ENCODE peak calls at places on chromosomes 5 and 9, in six cellular contexts. E is H1, D is K562, C is A549, O is HepG2, Y is endothelial cell of umbilical vein. S is an unnamed sample.

GRCh38 chr9:132986114-132986513 is 7.6 kb downstream of the GFI1B start:
- DNase-seq in E (no peak), D (no peak), C (no peak), O (no peak), Y (no peak), S (no peak)

GRCh38 chr5:151924564-151925395 is at the start of gene GLRA1:
- DNase-seq in E (peak), D (peak), C (peak), O (peak), Y (peak), S (peak)

GRCh38 chr5:59066367-59067163 is 483.7 kb downstream of the RAB3C start:
- DNase-seq in E (no peak), D (no peak), C (peak), O (no peak), Y (no peak), S (no peak)

GRCh38 chr5:126054593-126055347 is 368.4 kb upstream of the GRAMD2B start:
- DNase-seq in E (no peak), D (no peak), C (no peak), O (no peak), Y (no peak), S (no peak)

GRCh38 chr5:104800440-104801048 is 1238.0 kb upstream of the NUDT12 start:
- DNase-seq in E (peak), D (peak), C (peak), O (peak), Y (peak), S (peak)

GRCh38 chr9:111952559-111952958 is 55.9 kb downstream of the UGCG start:
- DNase-seq in E (no peak), D (no peak), C (no peak), O (no peak), Y (peak), S (no peak)

GRCh38 chr5:181204561-181205401 is at the start of gene TRIM7:
- DNase-seq in E (no peak), D (peak), C (peak), O (no peak), Y (peak), S (peak)

GRCh38 chr5:56002303-56002702 is 7.5 kb upstream of the IL6ST start:
- DNase-seq in E (no peak), D (no peak), C (no peak), O (no peak), Y (no peak), S (no peak)

GRCh38 chr5:148974638-148975330 is 88.1 kb downstream of the SH3TC2 start:
- DNase-seq in E (no peak), D (no peak), C (no peak), O (no peak), Y (peak), S (no peak)

GRCh38 chr5:80246995-80247729 is 8.7 kb downstream of the SERINC5 start:
- DNase-seq in E (no peak), D (peak), C (peak), O (peak), Y (peak), S (no peak)

GRCh38 chr5:154196955-154197652 is 6.6 kb downstream of the GALNT10 start:
- DNase-seq in E (no peak), D (peak), C (peak), O (peak), Y (peak), S (no peak)

GRCh38 chr9:93818795-93819472 is 136.2 kb downstream of the BARX1 start:
- DNase-seq in E (no peak), D (peak), C (no peak), O (no peak), Y (no peak), S (no peak)

GRCh38 chr9:122325124-122325523 is 45.7 kb upstream of the PTGS1 start:
- DNase-seq in E (no peak), D (no peak), C (no peak), O (peak), Y (peak), S (no peak)

GRCh38 chr9:14271078-14271673 is 42.8 kb downstream of the NFIB start:
- DNase-seq in E (no peak), D (peak), C (peak), O (peak), Y (peak), S (peak)

GRCh38 chr5:34684281-34684979 is 28.3 kb downstream of the RAI14 start:
- DNase-seq in E (no peak), D (no peak), C (peak), O (peak), Y (peak), S (no peak)

GRCh38 chr5:135445306-135445940 is 1.7 kb downstream of the DCANP1 start:
- DNase-seq in E (no peak), D (no peak), C (no peak), O (no peak), Y (no peak), S (no peak)

GRCh38 chr9:113589407-113589806 is 125.9 kb downstream of the RGS3 start:
- DNase-seq in E (no peak), D (no peak), C (no peak), O (no peak), Y (peak), S (no peak)

GRCh38 chr9:92406506-92406905 is 2.1 kb upstream of the OGN start:
- DNase-seq in E (no peak), D (no peak), C (no peak), O (no peak), Y (peak), S (no peak)

GRCh38 chr9:4417578-4418325 is 72.5 kb upstream of the SLC1A1 start:
- DNase-seq in E (no peak), D (no peak), C (no peak), O (no peak), Y (peak), S (no peak)

GRCh38 chr5:75049581-75050274 is 2.6 kb downstream of the GCNT4 start:
- DNase-seq in E (peak), D (peak), C (peak), O (peak), Y (peak), S (peak)

GRCh38 chr5:55481293-55481900 is 53.4 kb downstream of the PLPP1 start:
- DNase-seq in E (no peak), D (no peak), C (no peak), O (no peak), Y (no peak), S (no peak)

GRCh38 chr9:108469654-108470053 is 386.1 kb downstream of the ACTL7B start:
- DNase-seq in E (no peak), D (no peak), C (no peak), O (no peak), Y (peak), S (no peak)

GRCh38 chr5:73630760-73631159 is 4.8 kb downstream of the ARHGEF28 start:
- DNase-seq in E (no peak), D (no peak), C (no peak), O (no peak), Y (no peak), S (no peak)

GRCh38 chr5:151719228-151719861 is 32.6 kb upstream of the SPARC start:
- DNase-seq in E (no peak), D (no peak), C (peak), O (peak), Y (peak), S (peak)

GRCh38 chr9:104264431-104264830 is 170.3 kb downstream of the SMC2 start:
- DNase-seq in E (no peak), D (no peak), C (no peak), O (no peak), Y (no peak), S (no peak)

GRCh38 chr5:140382866-140383265 is 18.8 kb upstream of the ANKHD1 start:
- DNase-seq in E (no peak), D (no peak), C (no peak), O (no peak), Y (no peak), S (no peak)

GRCh38 chr9:118360036-118360435 is 655.8 kb downstream of the TLR4 start:
- DNase-seq in E (no peak), D (no peak), C (no peak), O (no peak), Y (no peak), S (no peak)

GRCh38 chr5:101590384-101590783 is 687.3 kb upstream of the ST8SIA4 start:
- DNase-seq in E (no peak), D (no peak), C (no peak), O (no peak), Y (no peak), S (peak)

GRCh38 chr9:125650271-125650737 is 56.7 kb downstream of the MAPKAP1 start:
- DNase-seq in E (no peak), D (no peak), C (no peak), O (no peak), Y (peak), S (no peak)

GRCh38 chr9:37903581-37903830 is 421 bp downstream of the SLC25A51 start:
- DNase-seq in E (no peak), D (no peak), C (no peak), O (no peak), Y (no peak), S (peak)

GRCh38 chr5:137688248-137688840 is 47.5 kb downstream of the KLHL3 start:
- DNase-seq in E (no peak), D (no peak), C (no peak), O (no peak), Y (no peak), S (no peak)

GRCh38 chr9:69785757-69786156 is 25.9 kb upstream of the PTAR1 start:
- DNase-seq in E (no peak), D (no peak), C (peak), O (no peak), Y (peak), S (no peak)

GRCh38 chr9:98330831-98331230 is 75.4 kb upstream of the TBC1D2 start:
- DNase-seq in E (no peak), D (no peak), C (no peak), O (no peak), Y (no peak), S (no peak)

GRCh38 chr5:163459465-163459887 is 426 bp downstream of the NUDCD2 start:
- DNase-seq in E (no peak), D (no peak), C (no peak), O (peak), Y (no peak), S (no peak)

GRCh38 chr9:7780261-7780988 is 19.2 kb downstream of the DMAC1 start:
- DNase-seq in E (no peak), D (no peak), C (no peak), O (no peak), Y (no peak), S (no peak)

GRCh38 chr9:78030553-78031270 is 899 bp downstream of the GNAQ start:
- DNase-seq in E (no peak), D (peak), C (peak), O (no peak), Y (peak), S (peak)

GRCh38 chr5:8720476-8720875 is 825.4 kb downstream of the SEMA5A start:
- DNase-seq in E (no peak), D (no peak), C (no peak), O (no peak), Y (no peak), S (no peak)
- TF ChIP-seq JUN in E (no peak), D (no peak), C (no peak), O (no peak), Y (no peak), S (no peak)

DNA sequence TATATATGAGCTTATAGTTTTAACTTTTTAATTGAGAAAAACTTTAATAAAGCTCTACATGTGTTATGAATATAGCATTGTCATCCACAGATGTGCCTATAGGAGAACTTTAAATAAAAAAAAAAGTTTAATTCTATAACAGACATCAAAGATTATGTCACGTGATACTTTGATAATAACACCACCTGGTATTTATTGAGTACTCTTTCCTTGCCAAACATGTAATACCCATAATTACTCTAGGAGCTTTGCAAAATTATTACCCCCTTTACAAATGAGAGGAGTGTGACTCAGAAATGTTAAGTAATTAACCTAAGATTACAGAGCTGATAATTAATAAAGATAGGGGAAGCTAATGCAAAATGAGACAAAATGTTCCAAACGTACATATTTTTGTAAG is 43.0 kb downstream of the ITGA2 start:
- DNase-seq in E (no peak), D (no peak), C (no peak), O (no peak), Y (no peak), S (no peak)
- TF ChIP-seq JUN in E (no peak), D (no peak), C (no peak), O (no peak), Y (no peak), S (no peak)

GRCh38 chr5:172380261-172380991 is 73.9 kb downstream of the SH3PXD2B start:
- DNase-seq in E (no peak), D (no peak), C (no peak), O (no peak), Y (no peak), S (no peak)

GRCh38 chr5:172380992-172381643 is 73.2 kb downstream of the SH3PXD2B start:
- DNase-seq in E (no peak), D (no peak), C (no peak), O (no peak), Y (no peak), S (no peak)

GRCh38 chr5:172377856-172378255 is 76.5 kb downstream of the SH3PXD2B start:
- DNase-seq in E (no peak), D (no peak), C (no peak), O (no peak), Y (no peak), S (no peak)

GRCh38 chr5:172377438-172377837 is 76.9 kb downstream of the SH3PXD2B start:
- DNase-seq in E (no peak), D (no peak), C (no peak), O (no peak), Y (no peak), S (no peak)

DNA sequence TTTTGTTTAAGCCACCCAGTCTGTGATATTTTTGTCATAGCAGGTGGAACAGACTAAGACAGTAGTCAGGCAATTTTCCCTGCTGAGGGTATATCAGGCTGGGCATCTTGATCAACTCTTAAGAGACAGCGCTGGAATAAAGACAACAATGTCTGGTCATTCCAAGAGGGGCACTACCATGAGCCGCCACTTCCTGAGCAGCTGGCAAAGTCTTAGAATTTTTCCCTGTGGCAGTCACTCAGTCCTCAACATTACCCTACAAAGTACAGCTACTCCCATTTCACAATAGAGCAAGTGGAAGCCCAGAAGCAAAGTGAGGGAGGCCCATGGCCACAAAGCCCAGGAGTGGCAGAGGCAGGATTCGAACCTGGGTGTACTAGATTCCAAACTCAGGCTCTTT is 74.8 kb downstream of the SH3PXD2B start:
- DNase-seq in E (no peak), D (no peak), C (no peak), O (no peak), Y (no peak), S (no peak)
- TF ChIP-seq JUN in E (no peak), D (no peak), C (no peak), O (no peak), Y (no peak), S (no peak)

GRCh38 chr9:19471737-19472648 is 63.2 kb downstream of the ACER2 start:
- DNase-seq in E (peak), D (peak), C (peak), O (peak), Y (peak), S (peak)
- TF ChIP-seq JUN in E (no peak), D (no peak), C (no peak), O (no peak), Y (no peak), S (no peak)